ENCODE peak calls at places on chromosomes 3 and 15, in eight cellular contexts. F is posterior cingulate gyrus; C is activated CD8-positive, alpha-beta memory T cell treated with anti-CD3 and anti-CD28 coated beads, Interleukin-2, amount 50 U/mL, for 48 hours; K is activated CD4-positive, alpha-beta T cell treated with anti-CD3 and anti-CD28 coated beads for 24 hours; L is stimulated activated CD4-positive, alpha-beta T cell treated with anti-CD3 and anti-CD28 coated beads, Interleukin-15, amount 100 ng/mL, for 48 hours; D is fibroblast of the aortic adventitia; J is cardiac muscle cell; W is NCI-H187. Z is an unnamed sample.
A peak's percentile ranks its signal among the peaks of the same experiment; 100 is the strongest.

GRCh38 chr15:50977157-50977556 is 68.7 kb downstream of the AP4E1 start:
- DNase-seq in K (no peak), J (peak; percentile 34), F (no peak), W (no peak), C (no peak), L (no peak), D (peak; percentile 70), Z (no peak)

GRCh38 chr3:100458814-100459213 is 33.6 kb upstream of the TMEM45A start:
- DNase-seq in K (no peak), F (no peak), D (no peak), C (no peak), J (no peak), L (no peak), W (no peak), Z (no peak)

GRCh38 chr15:39881790-39882189 is 38.3 kb downstream of the GPR176 start:
- DNase-seq in F (no peak), K (no peak), C (no peak), W (no peak), J (peak; percentile 42), D (peak; percentile 52), L (no peak), Z (no peak)

GRCh38 chr3:125211523-125212095 is 939 bp downstream of the SLC12A8 start:
- DNase-seq in J (no peak), L (no peak), W (no peak), K (no peak), F (no peak), D (no peak), C (no peak), Z (no peak)

GRCh38 chr3:161096771-161097367 is 8.3 kb downstream of the B3GALNT1 start:
- DNase-seq in K (no peak), C (no peak), W (no peak), F (no peak), L (peak; percentile 2), D (no peak), J (peak; percentile 6), Z (no peak)

GRCh38 chr15:63587527-63587926 is 9.7 kb upstream of the FBXL22 start:
- DNase-seq in W (no peak), D (no peak), F (no peak), C (no peak), J (no peak), K (no peak), L (no peak), Z (no peak)

GRCh38 chr15:26772588-26773484 is at the start of gene GABRB3:
- DNase-seq in D (no peak), F (peak; percentile 92), L (no peak), C (no peak), K (no peak), J (peak; percentile 55), W (no peak), Z (no peak)

GRCh38 chr15:52783191-52783829 is 6.8 kb downstream of the ONECUT1 start:
- DNase-seq in K (no peak), D (no peak), W (no peak), C (no peak), F (peak; percentile 69), J (peak; percentile 33), L (no peak), Z (no peak)

GRCh38 chr3:13932578-13933295 is 52.9 kb upstream of the WNT7A start:
- DNase-seq in F (peak; percentile 74), W (no peak), C (no peak), K (peak; percentile 6), J (peak; percentile 17), D (no peak), L (no peak), Z (no peak)